ENCODE peak calls at places on chromosome 18, in ten cellular contexts. Q is activated CD8-positive, alpha-beta T cell treated with anti-CD3 and anti-CD28 coated beads, Interleukin-2, amount 10 ng/mL, durations not matched to agents 7 days and 5 days; E is renal cortical epithelial cell; F is activated naive CD4-positive, alpha-beta T cell; D is activated CD4-positive, alpha-beta T cell treated with anti-CD3 and anti-CD28 coated beads, Interleukin-2, amount 50 U/mL, for 1 hour; J is posterior cingulate gyrus; K is NCI-H524; Y is left ventricle myocardium superior; U is bronchial epithelial cell; X is AG10803. G is an unnamed sample.

GRCh38 chr18:33154049-33154448 is 286.5 kb downstream of the CCDC178 start:
- DNase-seq in Q (no peak), E (no peak), F (no peak), D (no peak), J (no peak), K (no peak), Y (no peak), U (no peak), X (no peak), G (no peak)

GRCh38 chr18:70981400-70982140 is 692.7 kb downstream of the SOCS6 start:
- DNase-seq in Q (no peak), E (no peak), F (no peak), D (no peak), J (no peak), K (no peak), Y (no peak), U (no peak), X (no peak), G (no peak)

GRCh38 chr18:59229681-59230443 is 9.9 kb downstream of the GRP start:
- DNase-seq in Q (no peak), E (no peak), F (no peak), D (no peak), J (no peak), K (no peak), Y (no peak), U (no peak), X (peak; percentile 38), G (no peak)

GRCh38 chr18:47829831-47830230 is 100.6 kb downstream of the SMAD2 start:
- DNase-seq in Q (no peak), E (no peak), F (no peak), D (no peak), J (no peak), K (no peak), Y (no peak), U (no peak), X (no peak), G (no peak)

GRCh38 chr18:41226186-41226585 is 728.8 kb upstream of the PIK3C3 start:
- DNase-seq in Q (no peak), E (no peak), F (no peak), D (no peak), J (no peak), K (no peak), Y (no peak), U (peak; percentile 93), X (peak; percentile 68), G (no peak)

GRCh38 chr18:31723998-31724711 is 36.5 kb downstream of the SLC25A52 start:
- DNase-seq in Q (no peak), E (peak; percentile 4), F (no peak), D (no peak), J (peak; percentile 86), K (peak; percentile 25), Y (peak; percentile 61), U (no peak), X (peak; percentile 2), G (no peak)

GRCh38 chr18:2413352-2413751 is 158.0 kb downstream of the METTL4 start:
- DNase-seq in Q (no peak), E (no peak), F (no peak), D (no peak), J (no peak), K (no peak), Y (no peak), U (no peak), X (no peak), G (no peak)

GRCh38 chr18:37270046-37270665 is 295.4 kb downstream of the CELF4 start:
- DNase-seq in Q (peak; percentile 61), E (peak; percentile 37), F (no peak), D (peak; percentile 10), J (no peak), K (no peak), Y (peak; percentile 40), U (peak; percentile 20), X (peak; percentile 31), G (no peak)

GRCh38 chr18:49566217-49566616 is 4.4 kb downstream of the LIPG start:
- DNase-seq in Q (no peak), E (no peak), F (no peak), D (no peak), J (no peak), K (no peak), Y (no peak), U (no peak), X (no peak), G (no peak)

GRCh38 chr18:51235011-51235789 is 37.7 kb upstream of the MEX3C start:
- DNase-seq in Q (peak; percentile 37), E (peak; percentile 8), F (no peak), D (no peak), J (no peak), K (no peak), Y (no peak), U (peak; percentile 72), X (no peak), G (no peak)

GRCh38 chr18:50866765-50867164 is 12.2 kb upstream of the ME2 start:
- DNase-seq in Q (no peak), E (peak; percentile 40), F (no peak), D (no peak), J (no peak), K (peak; percentile 10), Y (no peak), U (peak; percentile 29), X (no peak), G (no peak)

GRCh38 chr18:45785015-45785597 is 40.4 kb upstream of the SIGLEC15 start:
- DNase-seq in Q (peak; percentile 55), E (no peak), F (no peak), D (no peak), J (no peak), K (no peak), Y (no peak), U (peak; percentile 54), X (peak; percentile 46), G (no peak)

GRCh38 chr18:12155996-12156395 is 62.4 kb downstream of the ANKRD62 start:
- DNase-seq in Q (no peak), E (no peak), F (no peak), D (no peak), J (peak; percentile 63), K (no peak), Y (no peak), U (no peak), X (peak; percentile 27), G (no peak)

GRCh38 chr18:58213931-58214431 is 170.0 kb downstream of the NEDD4L start:
- DNase-seq in Q (no peak), E (peak; percentile 80), F (no peak), D (no peak), J (no peak), K (no peak), Y (no peak), U (peak; percentile 51), X (peak; percentile 58), G (no peak)

GRCh38 chr18:46073474-46074331 is 1.6 kb upstream of the PSTPIP2 start:
- DNase-seq in Q (peak; percentile 75), E (peak; percentile 72), F (no peak), D (peak; percentile 43), J (no peak), K (peak; percentile 72), Y (no peak), U (peak; percentile 78), X (peak; percentile 57), G (no peak)

GRCh38 chr18:30094556-30094955 is 948.0 kb downstream of the DSC3 start:
- DNase-seq in Q (no peak), E (peak; percentile 23), F (no peak), D (no peak), J (no peak), K (no peak), Y (no peak), U (peak; percentile 46), X (peak; percentile 25), G (no peak)

GRCh38 chr18:41731887-41732286 is 223.1 kb upstream of the PIK3C3 start:
- DNase-seq in Q (no peak), E (no peak), F (no peak), D (no peak), J (no peak), K (no peak), Y (no peak), U (peak; percentile 73), X (no peak), G (no peak)

GRCh38 chr18:41745166-41746049 is 209.6 kb upstream of the PIK3C3 start:
- DNase-seq in Q (peak; percentile 27), E (peak; percentile 20), F (no peak), D (no peak), J (peak; percentile 94), K (peak; percentile 60), Y (peak; percentile 45), U (peak; percentile 41), X (peak; percentile 32), G (peak; percentile 24)

GRCh38 chr18:58635891-58636290 is 7.0 kb upstream of the ALPK2 start:
- DNase-seq in Q (no peak), E (peak; percentile 88), F (no peak), D (no peak), J (no peak), K (no peak), Y (no peak), U (peak; percentile 90), X (peak; percentile 61), G (no peak)

GRCh38 chr18:10015941-10016819 is 102.4 kb downstream of the VAPA start:
- DNase-seq in Q (no peak), E (peak; percentile 84), F (no peak), D (no peak), J (no peak), K (peak; percentile 18), Y (no peak), U (peak; percentile 80), X (peak; percentile 99), G (no peak)

GRCh38 chr18:57906852-57907251 is 103.7 kb upstream of the ATP8B1 start:
- DNase-seq in Q (no peak), E (no peak), F (no peak), D (no peak), J (no peak), K (no peak), Y (no peak), U (peak; percentile 40), X (no peak), G (no peak)

GRCh38 chr18:6405237-6406074 is 9.3 kb downstream of the L3MBTL4 start:
- DNase-seq in Q (no peak), E (peak; percentile 66), F (no peak), D (no peak), J (no peak), K (no peak), Y (no peak), U (no peak), X (peak; percentile 3), G (no peak)

GRCh38 chr18:77422974-77423373 is 173.3 kb downstream of the GALR1 start:
- DNase-seq in Q (no peak), E (no peak), F (no peak), D (no peak), J (no peak), K (peak; percentile 6), Y (no peak), U (no peak), X (no peak), G (no peak)

GRCh38 chr18:74040459-74041332 is 106.9 kb downstream of the FBXO15 start:
- DNase-seq in Q (peak; percentile 62), E (no peak), F (peak; percentile 13), D (peak; percentile 60), J (no peak), K (peak; percentile 44), Y (peak; percentile 39), U (no peak), X (peak; percentile 18), G (peak; percentile 10)

GRCh38 chr18:58132595-58133191 is 88.7 kb downstream of the NEDD4L start:
- DNase-seq in Q (no peak), E (peak; percentile 17), F (no peak), D (no peak), J (no peak), K (no peak), Y (no peak), U (no peak), X (peak; percentile 75), G (no peak)

GRCh38 chr18:45415614-45416013 is 199.7 kb upstream of the SLC14A2 start:
- DNase-seq in Q (no peak), E (no peak), F (no peak), D (no peak), J (no peak), K (peak; percentile 28), Y (no peak), U (no peak), X (no peak), G (no peak)

GRCh38 chr18:21262979-21263378 is 20.9 kb downstream of the GREB1L start:
- DNase-seq in Q (no peak), E (no peak), F (no peak), D (no peak), J (no peak), K (peak; percentile 84), Y (no peak), U (peak; percentile 14), X (no peak), G (no peak)

GRCh38 chr18:48607049-48607984 is 68.5 kb downstream of the CTIF start:
- DNase-seq in Q (no peak), E (peak; percentile 79), F (no peak), D (no peak), J (peak; percentile 79), K (no peak), Y (peak; percentile 71), U (no peak), X (peak; percentile 92), G (no peak)

G was measured in 8988T.